ENCODE peak calls at places on chromosome 13, in six cellular contexts. One of them, this sample, is unnamed.

GRCh38 chr13:103557878-103558277 is 491.7 kb upstream of the SLC10A2 start:
- DNase-seq in ovary: no peak
- DNase-seq in stomach: no peak
- DNase-seq in transverse colon: no peak
- DNase-seq in uterus: no peak
- DNase-seq in HCT116: no peak
- DNase-seq in this sample: no peak

GRCh38 chr13:113049521-113049941 is 56.1 kb upstream of the F7 start:
- DNase-seq in ovary: no peak
- DNase-seq in stomach: no peak
- DNase-seq in transverse colon: no peak
- DNase-seq in uterus: no peak
- DNase-seq in HCT116: no peak
- DNase-seq in this sample: no peak

GRCh38 chr13:33541962-33542308 is 256.4 kb upstream of the STARD13 start:
- DNase-seq in ovary: no peak
- DNase-seq in stomach: no peak
- DNase-seq in transverse colon: no peak
- DNase-seq in uterus: no peak
- DNase-seq in HCT116: no peak
- DNase-seq in this sample: no peak

GRCh38 chr13:53200498-53201453 is 172.2 kb downstream of the OLFM4 start:
- DNase-seq in ovary: no peak
- DNase-seq in stomach: peak; percentile 33
- DNase-seq in transverse colon: peak; percentile 28
- DNase-seq in uterus: no peak
- DNase-seq in HCT116: no peak
- DNase-seq in this sample: peak; percentile 25

GRCh38 chr13:42377640-42378382 is 105.9 kb downstream of the AKAP11 start:
- DNase-seq in ovary: no peak
- DNase-seq in stomach: no peak
- DNase-seq in transverse colon: no peak
- DNase-seq in uterus: no peak
- DNase-seq in HCT116: no peak
- DNase-seq in this sample: no peak

GRCh38 chr13:27082325-27082724 is 89.3 kb downstream of the USP12 start:
- DNase-seq in ovary: no peak
- DNase-seq in stomach: no peak
- DNase-seq in transverse colon: no peak
- DNase-seq in uterus: no peak
- DNase-seq in HCT116: no peak
- DNase-seq in this sample: no peak

GRCh38 chr13:51444922-51445321 is 7.9 kb downstream of the INTS6 start:
- DNase-seq in ovary: no peak
- DNase-seq in stomach: no peak
- DNase-seq in transverse colon: no peak
- DNase-seq in uterus: no peak
- DNase-seq in HCT116: peak; percentile 15
- DNase-seq in this sample: no peak

GRCh38 chr13:63075126-63075525 is 1659.5 kb upstream of the PCDH20 start:
- DNase-seq in ovary: no peak
- DNase-seq in stomach: no peak
- DNase-seq in transverse colon: no peak
- DNase-seq in uterus: no peak
- DNase-seq in HCT116: no peak
- DNase-seq in this sample: no peak

GRCh38 chr13:52599853-52600603 is 42.2 kb upstream of the HNRNPA1L2 start:
- DNase-seq in ovary: peak; percentile 47
- DNase-seq in stomach: no peak
- DNase-seq in transverse colon: peak; percentile 24
- DNase-seq in uterus: peak; percentile 26
- DNase-seq in HCT116: no peak
- DNase-seq in this sample: no peak

GRCh38 chr13:66659291-66660012 is 570.7 kb downstream of the PCDH9 start:
- DNase-seq in ovary: no peak
- DNase-seq in stomach: no peak
- DNase-seq in transverse colon: no peak
- DNase-seq in uterus: no peak
- DNase-seq in HCT116: no peak
- DNase-seq in this sample: no peak

GRCh38 chr13:109156181-109156935 is 526.9 kb downstream of the MYO16 start:
- DNase-seq in ovary: no peak
- DNase-seq in stomach: no peak
- DNase-seq in transverse colon: no peak
- DNase-seq in uterus: no peak
- DNase-seq in HCT116: no peak
- DNase-seq in this sample: no peak

GRCh38 chr13:26517931-26518330 is 39.6 kb upstream of the WASF3 start:
- DNase-seq in ovary: no peak
- DNase-seq in stomach: no peak
- DNase-seq in transverse colon: no peak
- DNase-seq in uterus: no peak
- DNase-seq in HCT116: no peak
- DNase-seq in this sample: no peak

GRCh38 chr13:41613984-41614581 is 156.7 kb downstream of the RGCC start:
- DNase-seq in ovary: peak; percentile 66
- DNase-seq in stomach: no peak
- DNase-seq in transverse colon: no peak
- DNase-seq in uterus: peak; percentile 68
- DNase-seq in HCT116: peak; percentile 23
- DNase-seq in this sample: peak; percentile 60

GRCh38 chr13:99812611-99813010 is 159.0 kb downstream of the ZIC5 start:
- DNase-seq in ovary: no peak
- DNase-seq in stomach: no peak
- DNase-seq in transverse colon: no peak
- DNase-seq in uterus: no peak
- DNase-seq in HCT116: no peak
- DNase-seq in this sample: no peak

GRCh38 chr13:79056706-79057105 is 349.3 kb downstream of the RBM26 start:
- DNase-seq in ovary: no peak
- DNase-seq in stomach: no peak
- DNase-seq in transverse colon: no peak
- DNase-seq in uterus: no peak
- DNase-seq in HCT116: no peak
- DNase-seq in this sample: no peak

GRCh38 chr13:101919541-101920306 is 467.2 kb downstream of the ITGBL1 start:
- DNase-seq in ovary: no peak
- DNase-seq in stomach: no peak
- DNase-seq in transverse colon: no peak
- DNase-seq in uterus: no peak
- DNase-seq in HCT116: no peak
- DNase-seq in this sample: no peak

GRCh38 chr13:23751195-23751594 is 138.0 kb downstream of the MIPEP start:
- DNase-seq in ovary: no peak
- DNase-seq in stomach: no peak
- DNase-seq in transverse colon: no peak
- DNase-seq in uterus: no peak
- DNase-seq in HCT116: no peak
- DNase-seq in this sample: no peak

GRCh38 chr13:19959141-19959830 is 759 bp downstream of the ZMYM2 start:
- DNase-seq in ovary: peak; percentile 71
- DNase-seq in stomach: peak; percentile 51
- DNase-seq in transverse colon: peak; percentile 61
- DNase-seq in uterus: peak; percentile 47
- DNase-seq in HCT116: peak; percentile 8
- DNase-seq in this sample: peak; percentile 64

GRCh38 chr13:31208554-31209122 is 8.9 kb downstream of the B3GLCT start:
- DNase-seq in ovary: no peak
- DNase-seq in stomach: no peak
- DNase-seq in transverse colon: no peak
- DNase-seq in uterus: no peak
- DNase-seq in HCT116: no peak
- DNase-seq in this sample: no peak

GRCh38 chr13:20118268-20119140 is 42.3 kb downstream of the GJA3 start:
- DNase-seq in ovary: peak; percentile 76
- DNase-seq in stomach: peak; percentile 74
- DNase-seq in transverse colon: peak; percentile 76
- DNase-seq in uterus: peak; percentile 48
- DNase-seq in HCT116: no peak
- DNase-seq in this sample: peak; percentile 80

GRCh38 chr13:106744516-106744915 is 176.6 kb upstream of the ARGLU1 start:
- DNase-seq in ovary: no peak
- DNase-seq in stomach: no peak
- DNase-seq in transverse colon: no peak
- DNase-seq in uterus: no peak
- DNase-seq in HCT116: no peak
- DNase-seq in this sample: no peak

GRCh38 chr13:68439821-68440220 is 1209.7 kb upstream of the PCDH9 start:
- DNase-seq in ovary: no peak
- DNase-seq in stomach: no peak
- DNase-seq in transverse colon: no peak
- DNase-seq in uterus: no peak
- DNase-seq in HCT116: no peak
- DNase-seq in this sample: no peak

GRCh38 chr13:113207890-113208423 is 512 bp downstream of the PCID2 start:
- DNase-seq in ovary: no peak
- DNase-seq in stomach: no peak
- DNase-seq in transverse colon: peak; percentile 43
- DNase-seq in uterus: no peak
- DNase-seq in HCT116: no peak
- DNase-seq in this sample: peak; percentile 62

GRCh38 chr13:111528513-111528912 is 208.1 kb downstream of the TEX29 start:
- DNase-seq in ovary: no peak
- DNase-seq in stomach: no peak
- DNase-seq in transverse colon: no peak
- DNase-seq in uterus: no peak
- DNase-seq in HCT116: no peak
- DNase-seq in this sample: no peak

GRCh38 chr13:111532111-111532510 is 211.7 kb downstream of the TEX29 start:
- DNase-seq in ovary: no peak
- DNase-seq in stomach: no peak
- DNase-seq in transverse colon: no peak
- DNase-seq in uterus: no peak
- DNase-seq in HCT116: no peak
- DNase-seq in this sample: no peak

GRCh38 chr13:111530137-111530536 is 209.7 kb downstream of the TEX29 start:
- DNase-seq in ovary: no peak
- DNase-seq in stomach: no peak
- DNase-seq in transverse colon: no peak
- DNase-seq in uterus: no peak
- DNase-seq in HCT116: no peak
- DNase-seq in this sample: no peak

GRCh38 chr13:111533900-111534645 is 213.6 kb downstream of the TEX29 start:
- DNase-seq in ovary: no peak
- DNase-seq in stomach: no peak
- DNase-seq in transverse colon: no peak
- DNase-seq in uterus: no peak
- DNase-seq in HCT116: no peak
- DNase-seq in this sample: no peak

DNA sequence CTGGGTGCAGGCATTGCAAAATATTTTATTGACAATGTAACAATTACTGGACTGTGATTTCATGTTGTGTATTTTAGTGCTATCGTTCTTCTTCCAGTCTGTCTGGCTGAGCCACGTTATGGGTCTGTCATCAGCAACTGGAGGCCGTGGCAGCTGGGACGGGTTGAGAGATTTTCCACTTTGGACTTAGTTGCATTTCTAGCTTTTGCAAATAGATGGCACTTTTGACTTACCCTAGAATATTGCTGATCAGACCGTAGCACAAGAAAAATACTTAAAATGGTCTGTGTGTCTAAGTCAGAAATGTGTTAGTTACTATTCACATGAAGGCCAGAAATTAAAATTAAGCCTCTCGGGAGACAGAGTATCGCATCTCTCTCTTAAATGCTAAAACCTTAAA is 211.1 kb downstream of the TEX29 start:
- DNase-seq in ovary: no peak
- DNase-seq in stomach: no peak
- DNase-seq in transverse colon: no peak
- DNase-seq in uterus: no peak
- DNase-seq in HCT116: peak; percentile 6
- DNase-seq in this sample: no peak
- TF ChIP-seq CTCF in ovary: no peak
- TF ChIP-seq CTCF in stomach: no peak
- TF ChIP-seq CTCF in transverse colon: no peak
- TF ChIP-seq CTCF in uterus: no peak
- TF ChIP-seq CTCF in HCT116: peak; percentile 17
- TF ChIP-seq CTCF in this sample: no peak

GRCh38 chr13:94598281-94598680 is 2.3 kb upstream of the TGDS start:
- DNase-seq in ovary: no peak
- DNase-seq in stomach: no peak
- DNase-seq in transverse colon: no peak
- DNase-seq in uterus: no peak
- DNase-seq in HCT116: no peak
- DNase-seq in this sample: no peak

GRCh38 chr13:94599877-94600276 is 1.8 kb upstream of the GPR180 start:
- DNase-seq in ovary: no peak
- DNase-seq in stomach: no peak
- DNase-seq in transverse colon: no peak
- DNase-seq in uterus: no peak
- DNase-seq in HCT116: no peak
- DNase-seq in this sample: no peak

GRCh38 chr13:94596575-94596971 is 621 bp upstream of the TGDS start:
- DNase-seq in ovary: peak; percentile 57
- DNase-seq in stomach: no peak
- DNase-seq in transverse colon: no peak
- DNase-seq in uterus: peak; percentile 18
- DNase-seq in HCT116: peak; percentile 6
- DNase-seq in this sample: no peak

GRCh38 chr13:94595006-94595942 is 678 bp downstream of the TGDS start:
- DNase-seq in ovary: no peak
- DNase-seq in stomach: peak; percentile 34
- DNase-seq in transverse colon: peak; percentile 29
- DNase-seq in uterus: no peak
- DNase-seq in HCT116: no peak
- DNase-seq in this sample: no peak

GRCh38 chr13:94595943-94596574 is at the start of gene TGDS:
- DNase-seq in ovary: peak; percentile 87
- DNase-seq in stomach: peak; percentile 91
- DNase-seq in transverse colon: peak; percentile 95
- DNase-seq in uterus: peak; percentile 88
- DNase-seq in HCT116: peak; percentile 88
- DNase-seq in this sample: peak; percentile 89
- TF ChIP-seq POLR2A in ovary: peak; percentile 61
- TF ChIP-seq POLR2A in stomach: peak; percentile 41
- TF ChIP-seq POLR2A in transverse colon: peak; percentile 71
- TF ChIP-seq POLR2A in uterus: peak; percentile 77
- TF ChIP-seq POLR2A in HCT116: peak; percentile 94
- TF ChIP-seq POLR2A in this sample: no peak

GRCh38 chr13:98033277-98034247 is 80.1 kb downstream of the IPO5 start:
- DNase-seq in ovary: no peak
- DNase-seq in stomach: no peak
- DNase-seq in transverse colon: no peak
- DNase-seq in uterus: peak; percentile 23
- DNase-seq in HCT116: peak; percentile 16
- DNase-seq in this sample: peak; percentile 53
- TF ChIP-seq CTCF in ovary: no peak
- TF ChIP-seq CTCF in stomach: no peak
- TF ChIP-seq CTCF in transverse colon: no peak
- TF ChIP-seq CTCF in uterus: peak; percentile 44
- TF ChIP-seq CTCF in HCT116: peak; percentile 76
- TF ChIP-seq CTCF in this sample: peak; percentile 19

DNA sequence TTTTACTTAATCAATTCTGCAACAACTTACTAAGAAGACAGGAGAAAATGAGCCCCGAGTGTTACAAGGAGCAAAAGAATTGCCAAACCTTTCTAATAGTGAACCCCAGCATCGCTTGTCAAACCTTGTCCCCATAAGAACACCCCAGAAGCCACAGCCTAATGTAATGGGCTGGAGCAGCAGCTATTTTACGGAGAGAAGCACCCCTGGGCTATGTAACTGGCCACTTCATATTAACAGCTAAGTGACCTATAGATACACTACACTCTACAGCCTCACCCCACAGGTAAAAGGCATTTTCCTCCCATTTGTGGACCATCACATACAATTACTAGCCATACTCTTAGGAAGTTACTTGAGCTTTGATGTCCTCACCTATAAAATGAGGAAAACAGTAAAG is 27.3 kb upstream of the CPB2 start:
- DNase-seq in ovary: no peak
- DNase-seq in stomach: no peak
- DNase-seq in transverse colon: no peak
- DNase-seq in uterus: no peak
- DNase-seq in HCT116: no peak
- DNase-seq in this sample: no peak
- TF ChIP-seq POLR2A in ovary: no peak
- TF ChIP-seq POLR2A in stomach: no peak
- TF ChIP-seq POLR2A in transverse colon: no peak
- TF ChIP-seq POLR2A in uterus: no peak
- TF ChIP-seq POLR2A in HCT116: no peak
- TF ChIP-seq POLR2A in this sample: no peak

This sample was measured in adrenal gland.